ENCODE peak calls at places on chromosomes 2 and 18, in six cellular contexts. R, I, L, X, Q and B are unnamed samples.

GRCh38 chr2:108396845-108397244 is 19.1 kb downstream of the SULT1C4 start:
- DNase-seq in X (peak), L (no peak), R (no peak), I (peak), Q (no peak), B (no peak)

GRCh38 chr2:135047295-135047694 is at the start of gene MAP3K19:
- DNase-seq in L (no peak), R (no peak), X (no peak), I (no peak), Q (peak), B (no peak)

GRCh38 chr18:79873449-79874110 is 75.8 kb downstream of the KCNG2 start:
- DNase-seq in X (peak), I (no peak), Q (no peak), R (no peak), L (no peak), B (no peak)

GRCh38 chr2:205754924-205755321 is 72.6 kb downstream of the NRP2 start:
- DNase-seq in R (peak), L (peak), X (no peak), I (peak), Q (peak), B (no peak)

GRCh38 chr18:25724121-25724520 is 366.3 kb downstream of the SS18 start:
- DNase-seq in I (no peak), Q (no peak), X (no peak), L (no peak), R (no peak), B (no peak)

GRCh38 chr18:75214766-75215515 is 4.3 kb downstream of the TSHZ1 start:
- DNase-seq in I (no peak), Q (no peak), L (no peak), R (no peak), X (no peak), B (no peak)

GRCh38 chr2:240468300-240469238 is 33.1 kb downstream of the GPC1 start:
- DNase-seq in L (no peak), R (no peak), Q (peak), I (no peak), X (peak), B (peak)

GRCh38 chr2:101873543-101873942 is 118.2 kb upstream of the IL1R2 start:
- DNase-seq in L (peak), I (no peak), R (no peak), X (no peak), Q (peak), B (no peak)

GRCh38 chr18:30288662-30289414 is 753.7 kb downstream of the DSC3 start:
- DNase-seq in R (no peak), L (no peak), X (no peak), Q (no peak), I (no peak), B (no peak)

GRCh38 chr2:44286884-44287638 is 11.8 kb downstream of the SLC3A1 start:
- DNase-seq in X (no peak), R (no peak), I (no peak), Q (no peak), L (no peak), B (no peak)

GRCh38 chr2:30549096-30549495 is 102.0 kb downstream of the LCLAT1 start:
- DNase-seq in X (no peak), L (no peak), I (no peak), Q (no peak), R (no peak), B (no peak)

GRCh38 chr2:240511351-240512108 is 46.3 kb downstream of the ANKMY1 start:
- DNase-seq in I (no peak), Q (peak), X (peak), L (no peak), R (no peak), B (no peak)

GRCh38 chr2:99928472-99929053 is 213.8 kb downstream of the AFF3 start:
- DNase-seq in Q (no peak), I (no peak), X (no peak), R (no peak), L (peak), B (no peak)

GRCh38 chr2:39379643-39380524 is 57.2 kb downstream of the MAP4K3 start:
- DNase-seq in X (no peak), R (no peak), I (peak), L (peak), Q (peak), B (no peak)

GRCh38 chr2:10079192-10079930 is 850 bp downstream of the CYS1 start:
- DNase-seq in X (peak), R (peak), I (peak), L (peak), Q (peak), B (peak)

GRCh38 chr18:52670903-52671302 is 330.9 kb downstream of the DCC start:
- DNase-seq in L (no peak), R (no peak), X (no peak), I (peak), Q (peak), B (no peak)

GRCh38 chr18:13422541-13423147 is 204.1 kb downstream of the LDLRAD4 start:
- DNase-seq in Q (no peak), L (no peak), R (no peak), I (no peak), X (no peak), B (no peak)

GRCh38 chr18:42064109-42064508 is 109.1 kb downstream of the PIK3C3 start:
- DNase-seq in L (no peak), I (peak), R (no peak), X (no peak), Q (no peak), B (no peak)

GRCh38 chr18:75090336-75090735 is 118.6 kb downstream of the PTGR3 start:
- DNase-seq in R (no peak), I (no peak), L (no peak), X (no peak), Q (no peak), B (peak)

GRCh38 chr18:6044773-6045172 is 149.5 kb upstream of the TMEM200C start:
- DNase-seq in I (peak), Q (peak), L (no peak), R (no peak), X (no peak), B (no peak)

GRCh38 chr2:45127891-45128290 is 118.6 kb upstream of the SIX2 start:
- DNase-seq in X (no peak), L (no peak), I (no peak), R (no peak), Q (no peak), B (no peak)

GRCh38 chr2:37599688-37600525 is 71.5 kb downstream of the CDC42EP3 start:
- DNase-seq in I (no peak), Q (no peak), R (no peak), X (no peak), L (no peak), B (no peak)

GRCh38 chr2:74461187-74462053 is 3.2 kb downstream of the WBP1 start:
- DNase-seq in Q (no peak), X (peak), L (no peak), I (no peak), R (no peak), B (peak)

GRCh38 chr2:165803123-165803760 is 9.2 kb upstream of the GALNT3 start:
- DNase-seq in L (peak), I (peak), X (no peak), Q (no peak), R (no peak), B (no peak)

GRCh38 chr2:68692511-68692910 is 42.1 kb upstream of the ARHGAP25 start:
- DNase-seq in R (no peak), Q (no peak), L (no peak), I (no peak), X (no peak), B (no peak)

GRCh38 chr2:196801986-196802385 is 2.5 kb upstream of the GTF3C3 start:
- DNase-seq in L (no peak), R (no peak), X (no peak), I (no peak), Q (no peak), B (no peak)

GRCh38 chr2:229348135-229348534 is 77.0 kb upstream of the PID1 start:
- DNase-seq in L (peak), R (no peak), Q (peak), I (no peak), X (no peak), B (no peak)

GRCh38 chr2:176473177-176473576 is 203.9 kb downstream of the MTX2 start:
- DNase-seq in Q (no peak), X (no peak), I (peak), L (peak), R (no peak), B (no peak)

GRCh38 chr2:144524190-144524957 is 4.5 kb upstream of the ZEB2 start:
- DNase-seq in X (peak), R (peak), L (no peak), Q (no peak), I (no peak), B (peak)

GRCh38 chr2:241224068-241224850 is 35.8 kb downstream of the ANO7 start:
- DNase-seq in I (peak), Q (peak), X (no peak), R (no peak), L (peak), B (no peak)

GRCh38 chr18:79952996-79953559 is 1.6 kb upstream of the SLC66A2 start:
- DNase-seq in R (no peak), Q (no peak), I (no peak), X (peak), L (peak), B (no peak)

GRCh38 chr2:85905187-85905666 is 16.4 kb upstream of the ST3GAL5 start:
- DNase-seq in Q (no peak), I (peak), X (no peak), L (peak), R (no peak), B (no peak)

GRCh38 chr2:206611191-206611590 is 31.1 kb upstream of the FAM237A start:
- DNase-seq in Q (no peak), I (no peak), X (no peak), L (no peak), R (no peak), B (no peak)

GRCh38 chr18:27377251-27377650 is 192.1 kb upstream of the CHST9 start:
- DNase-seq in L (peak), I (no peak), X (no peak), Q (no peak), R (no peak), B (no peak)

DNA sequence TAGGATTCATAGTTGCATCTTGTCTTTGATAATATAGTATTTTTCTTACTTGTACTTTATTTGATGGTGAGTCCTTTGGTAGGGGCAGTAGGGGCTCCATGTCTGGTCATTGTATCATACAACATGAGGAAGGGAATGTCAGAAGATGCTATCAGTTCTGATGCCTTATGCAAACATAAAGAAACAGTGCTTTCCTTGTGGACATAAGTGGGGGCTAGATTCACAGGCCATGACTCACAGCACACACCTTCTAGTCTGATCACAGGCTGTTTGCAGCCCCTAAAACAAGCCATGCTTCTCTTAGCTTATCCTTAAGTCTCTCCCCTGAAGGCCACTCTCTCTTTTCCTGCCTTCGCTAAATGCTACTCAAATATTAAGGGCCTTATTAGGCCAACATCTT is 10.7 kb upstream of the SLC14A1 start:
- DNase-seq in L (no peak), I (no peak), X (no peak), R (no peak), Q (no peak), B (no peak)
- H4K91ac ChIP-seq in L (no peak), I (no peak), X (no peak), R (no peak), Q (no peak), B (no peak)

GRCh38 chr2:54187331-54187730 is 68.7 kb downstream of the TSPYL6 start:
- DNase-seq in I (no peak), L (no peak), R (no peak), X (no peak), Q (no peak), B (no peak)

GRCh38 chr2:54185105-54185504 is 69.7 kb downstream of the ACYP2 start:
- DNase-seq in R (no peak), X (no peak), Q (no peak), L (no peak), I (no peak), B (no peak)

GRCh38 chr2:54183281-54183680 is 67.9 kb downstream of the ACYP2 start:
- DNase-seq in R (no peak), X (no peak), Q (no peak), L (no peak), I (no peak), B (no peak)
- H4K91ac ChIP-seq in R (no peak), X (no peak), Q (no peak), L (no peak), I (no peak), B (no peak)

GRCh38 chr2:12769492-12770105 is 52.9 kb downstream of the TRIB2 start:
- DNase-seq in I (peak), R (no peak), Q (no peak), X (no peak), L (no peak), B (no peak)
- H4K91ac ChIP-seq in I (no peak), R (no peak), Q (no peak), X (no peak), L (no peak), B (peak)

DNA sequence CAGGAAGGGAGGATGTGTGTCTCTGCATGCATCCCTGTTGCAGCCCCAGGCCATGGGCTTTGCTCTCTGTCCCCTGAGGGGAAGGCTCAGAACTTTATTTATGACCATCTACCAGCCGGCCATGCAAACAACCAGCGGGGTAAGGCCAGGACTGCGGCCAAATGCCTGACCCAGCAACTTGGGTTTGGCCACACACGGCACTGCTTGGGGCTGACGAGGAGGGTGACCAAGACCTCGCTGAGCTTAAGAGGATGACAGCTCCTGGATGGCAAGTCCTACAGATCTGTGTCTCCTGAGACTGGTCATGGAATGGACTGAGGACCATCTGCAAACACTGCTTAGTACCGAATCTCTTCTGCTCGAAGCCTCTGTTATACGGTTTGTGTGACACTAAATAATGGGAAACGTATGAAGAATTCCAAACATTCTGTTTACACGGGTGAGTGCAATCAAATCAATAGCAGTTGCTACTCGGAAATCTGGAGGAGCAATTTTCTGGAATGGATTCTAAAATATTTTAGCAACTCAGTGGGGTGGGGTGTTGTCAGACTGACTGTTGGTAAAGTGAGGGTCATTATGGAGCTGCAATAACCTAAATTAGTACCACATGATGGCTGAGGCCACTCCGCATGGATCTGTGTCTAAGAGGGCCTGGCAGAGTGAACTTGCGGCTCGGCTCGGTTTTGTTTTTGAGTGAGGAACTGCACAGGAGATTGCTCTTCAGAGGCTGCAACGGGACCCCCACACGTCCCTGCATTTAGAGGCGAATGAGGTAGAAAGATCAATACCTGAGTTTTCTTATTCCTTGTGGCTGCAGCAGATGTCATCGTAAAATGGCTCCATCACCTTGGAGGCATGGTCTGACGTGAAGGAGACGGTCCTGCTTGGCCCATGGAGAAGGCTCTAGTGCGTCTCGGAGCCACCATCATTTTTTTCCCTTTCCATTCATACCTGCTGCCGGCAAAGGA is 26.6 kb downstream of the TMEM18 start:
- DNase-seq in L (no peak), Q (no peak), I (no peak), X (no peak), R (no peak), B (no peak)
- H4K91ac ChIP-seq in L (no peak), Q (no peak), I (no peak), X (no peak), R (no peak), B (no peak)